ENCODE peak calls at places on chromosomes 3 and 15, in eight cellular contexts. N, C, T, F, D, P, A and E are unnamed samples.

GRCh38 chr3:50410593-50411139 is 51.3 kb upstream of the TMEM115 start:
- DNase-seq in P (no peak), C (no peak), A (no peak), N (no peak), F (no peak), D (no peak), T (no peak), E (no peak)

GRCh38 chr3:94036909-94037507 is 8.6 kb upstream of the STX19 start:
- DNase-seq in T (no peak), P (peak), F (peak), A (no peak), C (peak), N (no peak), D (no peak), E (no peak)

GRCh38 chr3:156349978-156350377 is 204.9 kb downstream of the SSR3 start:
- DNase-seq in F (no peak), T (no peak), A (no peak), P (no peak), D (no peak), C (no peak), N (no peak), E (no peak)

GRCh38 chr3:156983559-156983958 is 157.4 kb downstream of the LEKR1 start:
- DNase-seq in C (no peak), D (no peak), F (no peak), A (no peak), P (no peak), T (no peak), N (no peak), E (no peak)

GRCh38 chr3:25156526-25157075 is 271.5 kb upstream of the RARB start:
- DNase-seq in F (no peak), T (peak), C (peak), A (no peak), P (no peak), N (no peak), D (no peak), E (no peak)

GRCh38 chr15:65962187-65962586 is 92.9 kb downstream of the RAB11A start:
- DNase-seq in N (no peak), F (no peak), P (no peak), A (no peak), T (no peak), D (no peak), C (no peak), E (no peak)

GRCh38 chr3:10322355-10322715 is 1.4 kb upstream of the SEC13 start:
- DNase-seq in A (no peak), T (no peak), N (no peak), F (peak), P (peak), C (no peak), D (no peak), E (no peak)

GRCh38 chr15:52462806-52463360 is 65.8 kb downstream of the MYO5A start:
- DNase-seq in N (no peak), F (no peak), A (no peak), T (no peak), D (no peak), C (no peak), P (no peak), E (no peak)

GRCh38 chr15:63905131-63905530 is 71.4 kb upstream of the HERC1 start:
- DNase-seq in F (no peak), N (no peak), P (no peak), C (no peak), D (no peak), A (no peak), T (no peak), E (no peak)

GRCh38 chr3:195083659-195084058 is 187.3 kb downstream of the XXYLT1 start:
- DNase-seq in A (no peak), N (no peak), D (no peak), F (no peak), P (no peak), C (no peak), T (no peak), E (no peak)

GRCh38 chr3:49779378-49780079 is 6.8 kb downstream of the IP6K1 start:
- DNase-seq in F (no peak), A (no peak), C (no peak), P (no peak), T (no peak), D (no peak), N (no peak), E (no peak)

GRCh38 chr15:78640840-78641733 is at the start of gene CHRNB4:
- DNase-seq in D (no peak), F (no peak), T (peak), A (no peak), C (peak), N (no peak), P (no peak), E (no peak)

GRCh38 chr15:101810905-101811304 is 1.1 kb upstream of the OR4F15 start:
- DNase-seq in F (peak), C (peak), N (no peak), T (peak), D (no peak), P (peak), A (no peak), E (no peak)

GRCh38 chr15:53869044-53869805 is 109.0 kb upstream of the UNC13C start:
- DNase-seq in N (no peak), A (no peak), D (no peak), C (no peak), P (no peak), F (peak), T (no peak), E (no peak)

GRCh38 chr3:196617256-196617655 is 22.2 kb upstream of the NRROS start:
- DNase-seq in F (peak), D (no peak), T (no peak), C (no peak), P (no peak), A (no peak), N (no peak), E (no peak)

GRCh38 chr3:101036676-101037075 is 43.5 kb upstream of the ABI3BP start:
- DNase-seq in A (no peak), P (no peak), C (no peak), T (no peak), N (no peak), D (no peak), F (no peak), E (no peak)

GRCh38 chr3:30578479-30578878 is 27.9 kb upstream of the TGFBR2 start:
- DNase-seq in F (no peak), A (no peak), P (peak), T (no peak), N (no peak), C (peak), D (no peak), E (no peak)

GRCh38 chr3:81442758-81443456 is 318.5 kb downstream of the GBE1 start:
- DNase-seq in N (no peak), D (no peak), C (no peak), T (no peak), F (no peak), P (no peak), A (no peak), E (no peak)

GRCh38 chr3:187044871-187045552 is 94.3 kb downstream of the RPL39L start:
- DNase-seq in A (no peak), C (no peak), N (no peak), F (no peak), D (no peak), T (no peak), P (no peak), E (peak)

GRCh38 chr3:89932882-89933281 is 825.5 kb downstream of the EPHA3 start:
- DNase-seq in T (no peak), D (no peak), F (no peak), N (no peak), P (no peak), C (no peak), A (no peak), E (no peak)